ENCODE peak calls at places on chromosomes 11 and 22, in five cellular contexts. One of them, this sample, is unnamed.

GRCh38 chr11:88475991-88476418 is 138.5 kb upstream of the CTSC start:
- DNase-seq in CD8-positive, alpha-beta T cell: no peak
- DNase-seq in fibroblast of mammary gland: peak
- DNase-seq in neuronal stem cell: no peak
- DNase-seq in ovary: no peak
- DNase-seq in this sample: no peak

GRCh38 chr11:2298131-2298794 is 3.5 kb downstream of the C11orf21 start:
- DNase-seq in ovary: no peak
- DNase-seq in CD8-positive, alpha-beta T cell: no peak
- DNase-seq in neuronal stem cell: no peak
- DNase-seq in fibroblast of mammary gland: no peak
- DNase-seq in this sample: no peak

GRCh38 chr22:39144101-39144815 is 8.2 kb downstream of the CBX7 start:
- DNase-seq in neuronal stem cell: no peak
- DNase-seq in fibroblast of mammary gland: peak
- DNase-seq in ovary: peak
- DNase-seq in CD8-positive, alpha-beta T cell: peak
- DNase-seq in this sample: no peak

GRCh38 chr11:44178381-44178780 is 82.9 kb downstream of the EXT2 start:
- DNase-seq in CD8-positive, alpha-beta T cell: no peak
- DNase-seq in ovary: no peak
- DNase-seq in neuronal stem cell: no peak
- DNase-seq in fibroblast of mammary gland: peak
- DNase-seq in this sample: peak

GRCh38 chr22:48579035-48579914 is 1248.4 kb downstream of the BRD1 start:
- DNase-seq in ovary: no peak
- DNase-seq in neuronal stem cell: peak
- DNase-seq in fibroblast of mammary gland: no peak
- DNase-seq in CD8-positive, alpha-beta T cell: no peak
- DNase-seq in this sample: peak

GRCh38 chr11:60367896-60368295 is 10.4 kb upstream of the MS4A7 start:
- DNase-seq in ovary: no peak
- DNase-seq in CD8-positive, alpha-beta T cell: no peak
- DNase-seq in neuronal stem cell: no peak
- DNase-seq in fibroblast of mammary gland: no peak
- DNase-seq in this sample: no peak

GRCh38 chr11:74037309-74037708 is 28.4 kb upstream of the UCP3 start:
- DNase-seq in ovary: no peak
- DNase-seq in CD8-positive, alpha-beta T cell: no peak
- DNase-seq in fibroblast of mammary gland: peak
- DNase-seq in neuronal stem cell: no peak
- DNase-seq in this sample: no peak

GRCh38 chr11:122138759-122139594 is 23.0 kb upstream of the BLID start:
- DNase-seq in ovary: no peak
- DNase-seq in neuronal stem cell: no peak
- DNase-seq in fibroblast of mammary gland: no peak
- DNase-seq in CD8-positive, alpha-beta T cell: no peak
- DNase-seq in this sample: no peak

GRCh38 chr11:123082977-123083376 is 21.0 kb upstream of the HSPA8 start:
- DNase-seq in neuronal stem cell: no peak
- DNase-seq in CD8-positive, alpha-beta T cell: no peak
- DNase-seq in ovary: no peak
- DNase-seq in fibroblast of mammary gland: no peak
- DNase-seq in this sample: no peak

GRCh38 chr11:96055706-96056387 is 131.9 kb upstream of the MTMR2 start:
- DNase-seq in neuronal stem cell: peak
- DNase-seq in ovary: no peak
- DNase-seq in CD8-positive, alpha-beta T cell: no peak
- DNase-seq in fibroblast of mammary gland: peak
- DNase-seq in this sample: no peak

GRCh38 chr11:10938650-10939387 is 81.0 kb upstream of the ZBED5 start:
- DNase-seq in ovary: no peak
- DNase-seq in neuronal stem cell: no peak
- DNase-seq in CD8-positive, alpha-beta T cell: no peak
- DNase-seq in fibroblast of mammary gland: no peak
- DNase-seq in this sample: no peak

GRCh38 chr22:38766076-38766777 is 10.4 kb upstream of the SUN2 start:
- DNase-seq in neuronal stem cell: no peak
- DNase-seq in ovary: peak
- DNase-seq in CD8-positive, alpha-beta T cell: no peak
- DNase-seq in fibroblast of mammary gland: peak
- DNase-seq in this sample: no peak

GRCh38 chr11:45563801-45564200 is 101.6 kb downstream of the CHST1 start:
- DNase-seq in ovary: no peak
- DNase-seq in CD8-positive, alpha-beta T cell: no peak
- DNase-seq in neuronal stem cell: no peak
- DNase-seq in fibroblast of mammary gland: no peak
- DNase-seq in this sample: no peak

GRCh38 chr11:31863170-31863929 is 52.2 kb upstream of the PAX6 start:
- DNase-seq in fibroblast of mammary gland: no peak
- DNase-seq in CD8-positive, alpha-beta T cell: no peak
- DNase-seq in ovary: no peak
- DNase-seq in neuronal stem cell: no peak
- DNase-seq in this sample: no peak

GRCh38 chr11:123430736-123431356 is 777 bp downstream of the GRAMD1B start:
- DNase-seq in neuronal stem cell: peak
- DNase-seq in fibroblast of mammary gland: no peak
- DNase-seq in ovary: peak
- DNase-seq in CD8-positive, alpha-beta T cell: peak
- DNase-seq in this sample: no peak

GRCh38 chr22:37951305-37951704 is 2.1 kb downstream of the C22orf23 start:
- DNase-seq in neuronal stem cell: no peak
- DNase-seq in ovary: no peak
- DNase-seq in CD8-positive, alpha-beta T cell: no peak
- DNase-seq in fibroblast of mammary gland: peak
- DNase-seq in this sample: no peak

GRCh38 chr11:85595285-85595884 is 31.8 kb downstream of the DLG2 start:
- DNase-seq in CD8-positive, alpha-beta T cell: no peak
- DNase-seq in neuronal stem cell: peak
- DNase-seq in ovary: no peak
- DNase-seq in fibroblast of mammary gland: peak
- DNase-seq in this sample: no peak

GRCh38 chr11:125593113-125593761 is 585 bp downstream of the STT3A start:
- DNase-seq in neuronal stem cell: no peak
- DNase-seq in CD8-positive, alpha-beta T cell: no peak
- DNase-seq in fibroblast of mammary gland: peak
- DNase-seq in ovary: no peak
- DNase-seq in this sample: no peak

GRCh38 chr11:1830119-1830499 is 4.7 kb upstream of the SYT8 start:
- DNase-seq in neuronal stem cell: no peak
- DNase-seq in ovary: no peak
- DNase-seq in CD8-positive, alpha-beta T cell: no peak
- DNase-seq in fibroblast of mammary gland: no peak
- DNase-seq in this sample: no peak

GRCh38 chr11:42849362-42849761 is 462.4 kb upstream of the API5 start:
- DNase-seq in CD8-positive, alpha-beta T cell: no peak
- DNase-seq in fibroblast of mammary gland: no peak
- DNase-seq in ovary: no peak
- DNase-seq in neuronal stem cell: no peak
- DNase-seq in this sample: no peak

GRCh38 chr22:48566741-48567140 is 1260.9 kb downstream of the BRD1 start:
- DNase-seq in CD8-positive, alpha-beta T cell: no peak
- DNase-seq in ovary: no peak
- DNase-seq in fibroblast of mammary gland: no peak
- DNase-seq in neuronal stem cell: no peak
- DNase-seq in this sample: no peak

GRCh38 chr22:26479043-26479791 is 4.4 kb downstream of the HPS4 start:
- DNase-seq in fibroblast of mammary gland: no peak
- DNase-seq in ovary: no peak
- DNase-seq in neuronal stem cell: no peak
- DNase-seq in CD8-positive, alpha-beta T cell: no peak
- DNase-seq in this sample: no peak

GRCh38 chr11:32002311-32002710 is 88.6 kb upstream of the RCN1 start:
- DNase-seq in fibroblast of mammary gland: no peak
- DNase-seq in ovary: no peak
- DNase-seq in CD8-positive, alpha-beta T cell: no peak
- DNase-seq in neuronal stem cell: no peak
- DNase-seq in this sample: no peak

GRCh38 chr11:88420165-88420781 is 82.7 kb upstream of the CTSC start:
- DNase-seq in neuronal stem cell: no peak
- DNase-seq in fibroblast of mammary gland: peak
- DNase-seq in ovary: no peak
- DNase-seq in CD8-positive, alpha-beta T cell: no peak
- DNase-seq in this sample: peak

GRCh38 chr11:77619576-77620198 is 17.9 kb downstream of the CLNS1A start:
- DNase-seq in fibroblast of mammary gland: peak
- DNase-seq in ovary: no peak
- DNase-seq in neuronal stem cell: peak
- DNase-seq in CD8-positive, alpha-beta T cell: no peak
- DNase-seq in this sample: no peak

GRCh38 chr11:102598272-102598671 is 26.9 kb downstream of the MMP20 start:
- DNase-seq in ovary: no peak
- DNase-seq in neuronal stem cell: no peak
- DNase-seq in CD8-positive, alpha-beta T cell: no peak
- DNase-seq in fibroblast of mammary gland: no peak
- DNase-seq in this sample: no peak

GRCh38 chr11:96680515-96680914 is 290.7 kb downstream of the JRKL start:
- DNase-seq in ovary: no peak
- DNase-seq in CD8-positive, alpha-beta T cell: no peak
- DNase-seq in fibroblast of mammary gland: no peak
- DNase-seq in neuronal stem cell: no peak
- DNase-seq in this sample: no peak

GRCh38 chr11:72617080-72617744 is 57.0 kb downstream of the PDE2A start:
- DNase-seq in neuronal stem cell: no peak
- DNase-seq in fibroblast of mammary gland: peak
- DNase-seq in ovary: no peak
- DNase-seq in CD8-positive, alpha-beta T cell: no peak
- DNase-seq in this sample: no peak

GRCh38 chr11:2743427-2744110 is 43.8 kb upstream of the KCNQ1OT1 start:
- DNase-seq in neuronal stem cell: no peak
- DNase-seq in fibroblast of mammary gland: no peak
- DNase-seq in CD8-positive, alpha-beta T cell: no peak
- DNase-seq in ovary: peak
- DNase-seq in this sample: no peak

GRCh38 chr11:26134481-26135355 is 197.2 kb upstream of the ANO3 start:
- DNase-seq in ovary: no peak
- DNase-seq in CD8-positive, alpha-beta T cell: no peak
- DNase-seq in fibroblast of mammary gland: peak
- DNase-seq in neuronal stem cell: peak
- DNase-seq in this sample: no peak

GRCh38 chr11:133163463-133164419 is 368.6 kb downstream of the OPCML start:
- DNase-seq in neuronal stem cell: peak
- DNase-seq in ovary: no peak
- DNase-seq in CD8-positive, alpha-beta T cell: no peak
- DNase-seq in fibroblast of mammary gland: peak
- DNase-seq in this sample: peak

GRCh38 chr22:17096095-17096494 is 11.3 kb downstream of the IL17RA start:
- DNase-seq in fibroblast of mammary gland: no peak
- DNase-seq in CD8-positive, alpha-beta T cell: no peak
- DNase-seq in ovary: no peak
- DNase-seq in neuronal stem cell: no peak
- DNase-seq in this sample: no peak

GRCh38 chr11:10500757-10501684 is 40.0 kb downstream of the RNF141 start:
- DNase-seq in neuronal stem cell: no peak
- DNase-seq in fibroblast of mammary gland: no peak
- DNase-seq in ovary: no peak
- DNase-seq in CD8-positive, alpha-beta T cell: no peak
- DNase-seq in this sample: no peak

GRCh38 chr11:78802058-78802633 is 227.5 kb upstream of the NARS2 start:
- DNase-seq in fibroblast of mammary gland: no peak
- DNase-seq in neuronal stem cell: no peak
- DNase-seq in ovary: no peak
- DNase-seq in CD8-positive, alpha-beta T cell: no peak
- DNase-seq in this sample: no peak

GRCh38 chr11:78798567-78799170 is 224.0 kb upstream of the NARS2 start:
- DNase-seq in CD8-positive, alpha-beta T cell: no peak
- DNase-seq in neuronal stem cell: peak
- DNase-seq in fibroblast of mammary gland: peak
- DNase-seq in ovary: peak
- DNase-seq in this sample: no peak

GRCh38 chr11:78801161-78801884 is 226.7 kb upstream of the NARS2 start:
- DNase-seq in neuronal stem cell: no peak
- DNase-seq in fibroblast of mammary gland: peak
- DNase-seq in CD8-positive, alpha-beta T cell: no peak
- DNase-seq in ovary: no peak
- DNase-seq in this sample: peak

GRCh38 chr11:78800089-78800690 is 225.5 kb upstream of the NARS2 start:
- DNase-seq in neuronal stem cell: no peak
- DNase-seq in CD8-positive, alpha-beta T cell: no peak
- DNase-seq in fibroblast of mammary gland: peak
- DNase-seq in ovary: no peak
- DNase-seq in this sample: no peak

DNA sequence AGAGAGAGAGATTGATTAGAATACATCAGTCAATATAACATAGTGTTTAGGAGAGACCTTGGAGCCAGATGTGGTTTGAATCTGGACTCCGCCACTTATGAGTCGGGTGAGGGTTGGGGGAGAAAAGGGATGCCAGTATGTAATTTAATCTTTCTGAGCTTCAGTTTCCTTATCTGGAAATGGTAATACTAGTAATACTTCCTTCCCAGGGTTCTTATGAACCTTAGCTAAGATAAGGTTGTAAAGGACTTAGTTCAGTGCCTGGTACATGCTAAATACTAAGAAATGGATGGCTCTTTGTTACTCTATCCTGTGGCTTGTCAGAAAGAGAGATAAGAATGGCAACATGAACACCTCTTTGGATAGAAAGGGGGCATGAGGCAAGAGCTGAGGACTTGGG is 226.1 kb upstream of the NARS2 start:
- DNase-seq in ovary: no peak
- DNase-seq in fibroblast of mammary gland: no peak
- DNase-seq in CD8-positive, alpha-beta T cell: no peak
- DNase-seq in neuronal stem cell: no peak
- DNase-seq in this sample: no peak
- H3K4me3 ChIP-seq in ovary: no peak
- H3K4me3 ChIP-seq in fibroblast of mammary gland: no peak
- H3K4me3 ChIP-seq in CD8-positive, alpha-beta T cell: no peak
- H3K4me3 ChIP-seq in neuronal stem cell: no peak
- H3K4me3 ChIP-seq in this sample: no peak

GRCh38 chr11:5665051-5665450 is 19.8 kb downstream of the TRIM5 start:
- DNase-seq in CD8-positive, alpha-beta T cell: no peak
- DNase-seq in fibroblast of mammary gland: no peak
- DNase-seq in neuronal stem cell: no peak
- DNase-seq in ovary: no peak
- DNase-seq in this sample: no peak
- H3K4me3 ChIP-seq in CD8-positive, alpha-beta T cell: no peak
- H3K4me3 ChIP-seq in fibroblast of mammary gland: no peak
- H3K4me3 ChIP-seq in neuronal stem cell: no peak
- H3K4me3 ChIP-seq in ovary: no peak
- H3K4me3 ChIP-seq in this sample: no peak

GRCh38 chr11:623999-624704 is 603 bp downstream of the CDHR5 start:
- DNase-seq in fibroblast of mammary gland: peak
- DNase-seq in CD8-positive, alpha-beta T cell: no peak
- DNase-seq in ovary: no peak
- DNase-seq in neuronal stem cell: no peak
- DNase-seq in this sample: no peak
- H3K4me3 ChIP-seq in fibroblast of mammary gland: no peak
- H3K4me3 ChIP-seq in CD8-positive, alpha-beta T cell: no peak
- H3K4me3 ChIP-seq in ovary: no peak
- H3K4me3 ChIP-seq in neuronal stem cell: no peak
- H3K4me3 ChIP-seq in this sample: no peak

DNA sequence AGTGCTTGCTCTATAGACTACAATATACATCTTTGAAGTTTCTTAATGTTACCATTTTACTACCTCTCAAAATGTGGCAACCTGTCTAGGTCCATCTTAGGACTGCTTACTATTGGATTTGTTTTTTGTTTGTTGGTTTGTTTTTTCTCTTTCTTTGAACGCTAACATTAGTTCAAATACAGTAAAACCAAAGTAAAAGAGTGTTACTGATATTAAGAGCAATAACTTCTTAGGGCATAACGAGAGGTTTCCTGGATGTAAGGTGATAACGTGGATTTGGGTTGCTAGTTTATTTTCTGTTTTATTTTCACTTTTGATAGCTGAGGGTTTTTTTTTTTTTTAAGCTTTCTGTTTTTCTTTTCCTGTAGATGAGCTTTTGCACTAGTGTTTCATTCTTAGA is 43.6 kb downstream of the TMEM135 start:
- DNase-seq in fibroblast of mammary gland: no peak
- DNase-seq in ovary: no peak
- DNase-seq in CD8-positive, alpha-beta T cell: no peak
- DNase-seq in neuronal stem cell: no peak
- DNase-seq in this sample: no peak
- H3K4me3 ChIP-seq in fibroblast of mammary gland: no peak
- H3K4me3 ChIP-seq in ovary: no peak
- H3K4me3 ChIP-seq in CD8-positive, alpha-beta T cell: peak
- H3K4me3 ChIP-seq in neuronal stem cell: no peak
- H3K4me3 ChIP-seq in this sample: no peak

This sample was measured in AG04449.